ENCODE peak calls at places on chromosome 3, in six cellular contexts. B is RWPE2, J is endothelial cell of umbilical vein, H is astrocyte, Z is ascending aorta, U is psoas muscle. E is an unnamed sample.

GRCh38 chr3:50336452-50337174 is 4.0 kb downstream of the RASSF1 start:
- DNase-seq in B (no peak), J (peak; percentile 37), H (no peak), Z (no peak), U (no peak), E (no peak)

GRCh38 chr3:107846282-107846852 is 244.5 kb downstream of the CD47 start:
- DNase-seq in B (no peak), J (peak; percentile 64), H (peak; percentile 27), Z (no peak), U (peak; percentile 64), E (peak; percentile 4)

GRCh38 chr3:146746190-146746589 is 141.0 kb upstream of the PLSCR5 start:
- DNase-seq in B (no peak), J (peak; percentile 68), H (peak; percentile 46), Z (no peak), U (no peak), E (no peak)

GRCh38 chr3:11510001-11510760 is 133.5 kb downstream of the VGLL4 start:
- DNase-seq in B (no peak), J (no peak), H (no peak), Z (no peak), U (no peak), E (no peak)

GRCh38 chr3:183449391-183449790 is 21.0 kb upstream of the MCF2L2 start:
- DNase-seq in B (no peak), J (peak; percentile 68), H (peak; percentile 29), Z (no peak), U (no peak), E (no peak)

GRCh38 chr3:134365766-134366065 is 8.5 kb downstream of the AMOTL2 start:
- DNase-seq in B (no peak), J (no peak), H (no peak), Z (no peak), U (no peak), E (no peak)

GRCh38 chr3:140532793-140533330 is 145.0 kb upstream of the TRIM42 start:
- DNase-seq in B (no peak), J (no peak), H (no peak), Z (no peak), U (no peak), E (no peak)

GRCh38 chr3:65619391-65620298 is 419.1 kb downstream of the MAGI1 start:
- DNase-seq in B (no peak), J (peak; percentile 89), H (peak; percentile 60), Z (no peak), U (no peak), E (no peak)

GRCh38 chr3:31009881-31010280 is 115.4 kb upstream of the GADL1 start:
- DNase-seq in B (no peak), J (no peak), H (peak; percentile 49), Z (no peak), U (no peak), E (no peak)

GRCh38 chr3:187112934-187113793 is 26.1 kb downstream of the RPL39L start:
- DNase-seq in B (no peak), J (peak; percentile 64), H (peak; percentile 7), Z (no peak), U (no peak), E (no peak)

GRCh38 chr3:184186184-184186901 is at the start of gene ABCF3:
- DNase-seq in B (no peak), J (no peak), H (peak; percentile 40), Z (no peak), U (peak; percentile 70), E (no peak)

GRCh38 chr3:33758874-33759273 is 39.6 kb upstream of the PDCD6IP start:
- DNase-seq in B (no peak), J (no peak), H (peak; percentile 8), Z (no peak), U (no peak), E (no peak)

GRCh38 chr3:127738192-127738840 is 65.6 kb downstream of the ABTB1 start:
- DNase-seq in B (peak; percentile 33), J (no peak), H (peak; percentile 39), Z (no peak), U (no peak), E (no peak)

GRCh38 chr3:150253622-150254021 is 154.5 kb upstream of the TSC22D2 start:
- DNase-seq in B (no peak), J (peak; percentile 57), H (no peak), Z (no peak), U (no peak), E (no peak)

GRCh38 chr3:182294696-182295095 is 498.6 kb upstream of the ATP11B start:
- DNase-seq in B (no peak), J (no peak), H (no peak), Z (no peak), U (no peak), E (no peak)

GRCh38 chr3:66302288-66302687 is 81.5 kb downstream of the SLC25A26 start:
- DNase-seq in B (no peak), J (no peak), H (no peak), Z (no peak), U (no peak), E (no peak)

GRCh38 chr3:114900908-114901307 is 246.2 kb downstream of the ZBTB20 start:
- DNase-seq in B (no peak), J (no peak), H (no peak), Z (no peak), U (no peak), E (no peak)

GRCh38 chr3:126180477-126181397 is at the start of gene ALDH1L1:
- DNase-seq in B (peak; percentile 70), J (no peak), H (peak; percentile 36), Z (peak; percentile 73), U (peak; percentile 88), E (no peak)

GRCh38 chr3:132984181-132984580 is 54.0 kb upstream of the TMEM108 start:
- DNase-seq in B (no peak), J (no peak), H (no peak), Z (no peak), U (no peak), E (no peak)

GRCh38 chr3:159824341-159824740 is 164.3 kb upstream of the IL12A start:
- DNase-seq in B (peak; percentile 70), J (peak; percentile 77), H (peak; percentile 96), Z (no peak), U (no peak), E (no peak)

GRCh38 chr3:195240171-195240701 is 30.7 kb downstream of the XXYLT1 start:
- DNase-seq in B (no peak), J (no peak), H (no peak), Z (no peak), U (peak; percentile 61), E (no peak)

GRCh38 chr3:20039765-20040475 is at the start of gene KAT2B:
- DNase-seq in B (peak; percentile 58), J (peak; percentile 79), H (peak; percentile 35), Z (no peak), U (peak; percentile 81), E (peak; percentile 71)

GRCh38 chr3:149277338-149277813 is 55.7 kb upstream of the CP start:
- DNase-seq in B (no peak), J (peak; percentile 89), H (peak; percentile 86), Z (no peak), U (no peak), E (no peak)

GRCh38 chr3:125001557-125002413 is 54.0 kb downstream of the HEG1 start:
- DNase-seq in B (no peak), J (no peak), H (no peak), Z (no peak), U (no peak), E (no peak)

GRCh38 chr3:125003369-125003853 is 52.4 kb downstream of the HEG1 start:
- DNase-seq in B (no peak), J (no peak), H (peak; percentile 69), Z (no peak), U (peak; percentile 77), E (no peak)

GRCh38 chr3:125002414-125002811 is 53.4 kb downstream of the HEG1 start:
- DNase-seq in B (no peak), J (no peak), H (no peak), Z (no peak), U (no peak), E (no peak)

GRCh38 chr3:125004196-125004595 is 51.6 kb downstream of the HEG1 start:
- DNase-seq in B (no peak), J (no peak), H (no peak), Z (no peak), U (no peak), E (no peak)

GRCh38 chr3:125002834-125003368 is 52.9 kb downstream of the HEG1 start:
- DNase-seq in B (no peak), J (no peak), H (no peak), Z (no peak), U (no peak), E (no peak)
- H3K27ac ChIP-seq in B (no peak overlapping the region), J (no peak overlapping the region), H (no peak overlapping the region), Z (no peak overlapping the region), U (peak overlapping the region; percentile 67), E (peak overlapping the region; percentile 59)

DNA sequence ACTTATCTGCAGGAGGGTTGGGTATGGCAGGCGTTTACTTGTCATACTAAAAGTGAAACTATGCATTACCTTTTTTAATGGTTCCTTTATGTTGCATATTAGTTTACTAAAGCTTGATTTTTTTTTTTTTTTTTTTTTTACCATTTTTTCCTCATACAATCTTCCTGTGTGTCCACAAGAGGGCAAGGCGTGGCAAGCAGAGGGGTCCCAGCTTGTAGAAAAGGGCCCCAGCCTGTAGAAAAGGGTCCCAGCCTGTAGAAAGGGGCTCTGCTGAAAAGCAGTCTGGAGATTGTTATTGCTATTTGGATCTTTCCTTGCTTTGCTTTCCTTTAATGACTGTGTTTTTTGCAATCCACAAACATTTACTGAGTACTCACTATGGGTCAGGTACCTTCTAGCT is 21.9 kb downstream of the MKRN2 start:
- DNase-seq in B (no peak), J (no peak), H (no peak), Z (no peak), U (no peak), E (no peak)
- TF ChIP-seq CTCF in B (peak; percentile 16), J (no peak), H (no peak), Z (no peak), U (no peak), E (no peak)

DNA sequence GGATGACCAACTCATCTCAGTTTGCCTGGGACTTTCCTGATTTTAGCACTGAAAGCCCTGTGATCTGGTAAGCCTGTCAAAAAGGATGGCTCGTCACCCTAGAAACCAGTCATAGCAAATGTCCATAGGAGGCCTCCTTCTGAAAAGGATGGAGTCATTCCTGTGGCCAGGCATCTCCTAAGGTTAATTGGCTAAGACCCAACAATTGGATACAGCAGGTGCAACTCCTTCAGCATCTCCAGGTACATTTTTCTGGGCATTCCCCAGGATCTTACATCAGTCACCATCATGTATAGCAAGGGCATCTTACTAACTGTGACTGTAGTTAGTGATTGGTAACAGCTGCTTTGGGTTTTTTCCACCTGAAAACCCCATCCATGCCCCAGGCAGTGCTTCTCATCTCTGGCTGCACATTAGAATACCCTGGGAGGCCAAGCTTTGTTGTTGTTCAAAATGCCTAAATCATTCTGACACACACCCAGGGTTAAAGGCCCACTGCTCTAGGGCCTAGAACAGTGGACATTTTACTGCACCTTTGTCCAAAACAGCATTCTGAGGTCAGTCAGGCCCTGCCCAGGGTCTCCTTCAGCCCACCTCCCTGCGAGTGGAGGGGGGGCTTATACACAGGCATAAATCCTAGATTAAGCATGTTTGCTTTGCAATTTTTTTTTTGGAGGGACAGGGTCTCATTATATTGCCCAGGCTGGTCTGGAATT is 28.3 kb upstream of the GALNT15 start:
- DNase-seq in B (no peak), J (no peak), H (no peak), Z (no peak), U (no peak), E (no peak)
- H3K9me3 ChIP-seq in B (no peaks in the 10 kb centered on the region), J (no peaks in the 10 kb centered on the region), H (no peaks in the 10 kb centered on the region), Z (no peaks in the 10 kb centered on the region), U (peaks cover 3% of the 10 kb centered on the region), E (no peaks in the 10 kb centered on the region)

DNA sequence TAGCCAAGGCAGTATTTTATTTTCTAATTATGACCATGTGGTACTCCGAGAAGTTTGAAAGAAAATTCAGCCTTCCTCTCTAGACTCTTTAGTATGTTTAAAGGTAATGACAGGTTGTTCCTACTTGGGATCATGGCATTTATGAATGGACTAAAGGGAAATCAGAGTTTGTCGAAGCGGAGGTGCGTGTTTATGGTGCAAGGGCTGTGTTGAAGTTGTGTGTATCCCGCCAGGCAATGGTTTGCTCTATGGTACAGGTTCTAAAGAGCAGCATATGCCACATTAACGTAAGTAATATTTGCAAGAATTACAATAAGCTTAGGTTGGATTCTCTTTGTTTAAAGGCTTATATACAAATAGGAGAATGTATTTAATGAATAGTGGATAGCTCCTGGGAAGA is 733 bp downstream of the EPHA3 start:
- DNase-seq in B (no peak), J (no peak), H (no peak), Z (no peak), U (no peak), E (no peak)
- H3K27ac ChIP-seq in B (no peak overlapping the region), J (no peak overlapping the region), H (no peak overlapping the region), Z (no peak overlapping the region), U (no peak overlapping the region), E (no peak overlapping the region)